ENCODE peak calls at places on chromosomes 12 and 14, in seven cellular contexts. C is lower leg skin, N is GM06990, X is PC-9, S is prostate gland, A is tibial artery, I is colonic mucosa. V is an unnamed sample.

GRCh38 chr12:112685321-112685720 is 106.2 kb upstream of the RPH3A start:
- DNase-seq in C (no peak), N (no peak), S (no peak), I (no peak), A (no peak), X (no peak), V (no peak)

GRCh38 chr12:32559434-32559833 is 119.7 kb upstream of the DNM1L start:
- DNase-seq in I (no peak), X (no peak), C (no peak), N (no peak), S (no peak), A (no peak), V (no peak)

GRCh38 chr14:52355016-52355430 is 40.9 kb downstream of the PTGER2 start:
- DNase-seq in N (no peak), C (no peak), A (no peak), I (no peak), X (peak; percentile 31), S (no peak), V (no peak)

GRCh38 chr14:64880382-64881121 is 845 bp upstream of the SPTB start:
- DNase-seq in A (peak; percentile 70), X (peak; percentile 67), I (peak; percentile 72), N (peak; percentile 65), S (peak; percentile 14), C (no peak), V (no peak)

GRCh38 chr12:131774576-131774975 is 53.6 kb upstream of the MMP17 start:
- DNase-seq in I (no peak), S (no peak), A (no peak), X (no peak), C (no peak), N (no peak), V (no peak)

GRCh38 chr14:45070215-45070614 is 13.7 kb upstream of the PRPF39 start:
- DNase-seq in N (no peak), X (no peak), S (no peak), I (no peak), C (no peak), A (no peak), V (no peak)

GRCh38 chr12:27052176-27052575 is 29.8 kb downstream of the MED21 start:
- DNase-seq in C (no peak), X (no peak), N (no peak), A (no peak), I (no peak), S (no peak), V (no peak)

GRCh38 chr12:9651265-9651729 is 18.2 kb upstream of the CLEC2D start:
- DNase-seq in X (no peak), I (no peak), A (no peak), S (no peak), N (no peak), C (no peak), V (no peak)

GRCh38 chr12:68037616-68038255 is 48.5 kb downstream of the IFNG-AS1 start:
- DNase-seq in C (no peak), X (no peak), S (no peak), A (no peak), I (no peak), N (no peak), V (no peak)

DNA sequence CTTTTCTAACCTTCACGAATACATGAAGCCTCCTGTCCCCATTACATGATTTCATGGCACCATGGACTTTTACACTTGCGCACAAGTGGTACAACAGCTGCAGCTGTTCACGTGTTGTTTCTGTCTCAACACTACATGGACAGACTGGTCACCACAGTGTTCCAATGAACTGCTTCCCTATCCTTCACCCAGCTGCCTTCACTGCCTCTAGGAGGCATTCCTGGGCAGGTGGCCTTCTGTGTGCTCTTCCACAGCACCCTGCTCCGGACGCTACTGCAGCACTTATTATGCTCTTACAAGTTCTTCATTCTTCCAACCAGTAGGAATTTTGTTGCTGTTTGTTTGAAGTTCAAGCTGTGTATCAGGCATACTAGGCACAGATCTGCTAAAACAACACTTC is 1.5 kb downstream of the MTERF2 start:
- DNase-seq in C (no peak), N (no peak), X (no peak), A (no peak), I (no peak), S (no peak), V (no peak)
- H3K4me3 ChIP-seq in C (no peak overlapping the region), N (no peak overlapping the region), X (peak overlapping the region; percentile 74), A (peak overlapping the region; percentile 81), I (no peak overlapping the region), S (no peak overlapping the region), V (no peak overlapping the region)

DNA sequence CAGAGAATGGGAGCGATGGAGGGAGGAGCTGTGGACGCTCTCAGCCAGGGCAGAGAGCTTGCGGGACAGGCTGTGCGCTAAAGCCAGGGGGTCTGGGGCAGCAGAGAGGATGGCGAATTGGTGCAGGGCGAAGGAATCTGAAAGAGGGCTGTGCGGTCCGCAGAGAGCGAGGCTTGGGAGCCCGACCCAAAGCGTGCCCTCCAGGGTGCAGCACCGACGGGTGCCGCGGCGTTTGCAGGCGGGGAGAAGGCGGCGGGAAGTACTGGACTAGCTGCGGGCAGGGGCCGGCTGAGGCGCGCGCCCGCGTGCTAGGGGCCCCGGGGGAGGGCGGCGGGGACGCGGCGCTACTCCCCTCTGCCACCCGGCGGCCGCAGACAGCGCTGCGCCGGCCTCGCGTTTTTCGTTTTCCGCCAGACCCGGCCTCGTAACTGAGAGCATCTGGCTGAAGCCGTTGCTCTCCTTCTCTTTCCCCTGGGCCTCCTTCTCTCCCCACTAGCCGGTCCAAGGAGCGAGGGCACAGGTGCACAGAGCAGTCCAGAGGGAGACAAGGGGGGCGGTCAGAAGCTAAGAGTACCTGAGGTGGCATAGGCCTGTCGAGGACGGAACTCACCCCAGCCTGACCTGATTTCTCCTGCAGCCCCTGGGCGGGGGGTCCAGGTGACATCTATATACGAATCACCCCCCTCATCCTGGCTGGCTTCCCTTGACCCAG is 24.9 kb downstream of the SLC6A12 start:
- DNase-seq in A (no peak), X (peak; percentile 50), C (no peak), N (peak; percentile 25), S (no peak), I (no peak), V (no peak)
- TF ChIP-seq CTCF in A (peak; percentile 65), X (peak; percentile 34), C (no peak), N (no peak), S (peak; percentile 86), I (peak; percentile 51), V (peak; percentile 81)

DNA sequence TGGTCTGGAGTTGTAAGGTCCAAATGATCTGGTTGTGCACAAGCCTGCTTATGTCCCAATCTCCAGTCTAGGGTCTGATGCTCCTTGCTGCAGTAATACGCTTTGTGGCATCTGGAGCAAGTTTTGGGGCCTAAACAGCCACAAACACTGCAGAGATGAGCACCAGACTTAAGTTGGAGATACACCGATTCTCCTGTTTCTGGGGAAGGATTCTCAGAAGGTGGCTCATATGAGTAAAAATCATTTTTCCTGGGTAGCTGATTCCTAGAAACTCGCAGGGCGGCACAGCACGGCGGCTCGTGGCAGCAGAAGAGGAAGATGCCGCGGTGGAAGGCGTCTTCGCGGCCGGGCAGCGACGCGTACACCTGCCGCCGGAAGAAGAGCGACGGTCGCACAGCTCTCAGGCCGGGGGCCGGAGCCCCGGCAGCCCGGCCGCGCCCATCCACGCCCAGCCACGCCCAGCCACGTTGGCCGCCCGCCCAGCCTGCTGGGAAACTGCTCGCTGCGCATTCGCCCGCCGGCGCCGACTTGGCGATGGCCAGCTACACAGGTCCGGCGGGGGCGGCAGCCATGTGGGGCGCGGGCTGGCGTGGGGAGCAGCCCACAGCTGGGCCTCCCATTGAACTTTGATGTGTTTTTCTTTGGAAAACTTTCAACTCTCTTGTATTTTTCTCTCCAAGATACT is 129.0 kb downstream of the ASCL4 start:
- DNase-seq in X (no peak), N (peak; percentile 93), I (peak; percentile 84), C (peak; percentile 31), S (peak; percentile 43), A (no peak), V (no peak)
- H3K4me3 ChIP-seq in X (no peak overlapping the region), N (peak overlapping the region; percentile 69), I (peak overlapping the region; percentile 6), C (no peak overlapping the region), S (no peak overlapping the region), A (peak overlapping the region; percentile 44), V (peak overlapping the region; percentile 53)

GRCh38 chr12:50257226-50258166 is 25.8 kb downstream of the LIMA1 start:
- DNase-seq in A (no peak), S (peak; percentile 81), C (peak; percentile 69), I (peak; percentile 69), X (peak; percentile 37), N (no peak), V (peak; percentile 91)

GRCh38 chr12:50265770-50266524 is 17.4 kb downstream of the LIMA1 start:
- DNase-seq in X (no peak), C (no peak), S (no peak), I (no peak), N (no peak), A (no peak), V (no peak)

GRCh38 chr12:50263832-50264231 is 19.5 kb downstream of the LIMA1 start:
- DNase-seq in A (no peak), I (no peak), N (no peak), C (no peak), X (no peak), S (no peak), V (no peak)

GRCh38 chr12:50258167-50258551 is 25.2 kb downstream of the LIMA1 start:
- DNase-seq in S (peak; percentile 69), C (peak; percentile 70), X (no peak), A (peak; percentile 83), I (peak; percentile 56), N (no peak), V (no peak)

DNA sequence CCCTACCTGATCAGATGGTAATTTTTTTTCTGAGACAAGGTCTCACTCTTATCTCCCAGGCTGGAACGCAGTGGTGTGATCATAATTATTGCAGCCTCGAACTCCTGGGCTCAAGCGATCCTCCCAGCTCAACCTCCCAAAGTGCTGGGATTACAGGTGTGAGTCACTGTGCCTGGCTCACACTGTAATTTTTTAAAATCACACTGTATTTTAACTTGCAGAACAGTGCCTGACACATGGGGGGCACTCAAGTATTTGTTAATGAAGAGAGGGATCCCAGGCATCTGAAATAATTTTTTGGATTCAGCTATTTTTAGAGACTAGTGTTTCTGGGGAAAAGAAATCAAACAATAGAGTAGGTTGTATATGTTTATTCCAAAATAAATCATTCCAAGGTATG is 21.7 kb downstream of the LIMA1 start:
- DNase-seq in C (no peak), S (no peak), N (no peak), I (peak; percentile 17), X (no peak), A (no peak), V (no peak)
- TF ChIP-seq CTCF in C (no peak), S (no peak), N (no peak), I (no peak), X (no peak), A (no peak), V (no peak)

GRCh38 chr12:132888852-132889251 is 1.4 kb upstream of the CHFR start:
- DNase-seq in N (no peak), S (no peak), X (no peak), C (no peak), I (no peak), A (no peak), V (no peak)
- H3K4me3 ChIP-seq in N (no peak overlapping the region), S (no peak overlapping the region), X (peak overlapping the region; percentile 95), C (no peak overlapping the region), I (no peak overlapping the region), A (peak overlapping the region; percentile 66), V (no peak overlapping the region)

DNA sequence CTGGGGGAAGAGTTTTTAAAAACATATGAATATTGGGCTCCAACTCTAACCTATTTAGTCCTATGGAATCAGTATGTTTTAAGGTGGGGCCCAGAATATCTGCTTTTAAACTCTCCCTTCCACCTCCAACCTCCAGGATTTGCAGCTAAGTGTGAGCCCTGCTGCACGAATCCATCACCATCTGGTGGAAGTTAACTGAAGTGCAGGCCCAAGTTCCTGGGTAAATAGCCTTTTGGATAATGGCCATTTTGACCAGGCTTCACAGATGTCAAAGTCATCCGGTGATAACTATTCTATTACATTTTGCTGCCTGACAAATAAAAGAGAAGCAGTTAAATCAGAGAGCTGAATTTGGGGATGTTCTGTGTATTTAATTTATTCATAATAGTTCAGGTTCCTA is 58.1 kb upstream of the RMST start:
- DNase-seq in C (no peak), A (no peak), I (peak; percentile 20), S (peak; percentile 21), N (peak; percentile 19), X (peak; percentile 10), V (peak; percentile 31)
- TF ChIP-seq CTCF in C (no peak), A (peak; percentile 22), I (peak; percentile 55), S (peak; percentile 63), N (peak; percentile 77), X (peak; percentile 74), V (peak; percentile 92)

GRCh38 chr14:32004300-32004699 is 72.8 kb upstream of the ARHGAP5 start:
- DNase-seq in S (no peak), I (no peak), A (no peak), X (no peak), N (no peak), C (no peak), V (no peak)
- H3K4me3 ChIP-seq in S (no peak overlapping the region), I (no peak overlapping the region), A (no peak overlapping the region), X (no peak overlapping the region), N (no peak overlapping the region), C (no peak overlapping the region), V (no peak overlapping the region)